ENCODE peak calls at places on chromosomes 1 and 21, in six cellular contexts. One of them, this sample, is unnamed.
A peak's percentile ranks its signal among the peaks of the same experiment; 100 is the strongest.

GRCh38 chr1:108570998-108571401 is 11.1 kb downstream of the EEIG2 start:
- DNase-seq in ELR: no peak
- DNase-seq in HuH-7.5: no peak
- DNase-seq in endothelial cell: no peak
- DNase-seq in activated CD8-positive, alpha-beta memory T cell treated with anti-CD3 and anti-CD28 coated beads for 1 hour: no peak
- DNase-seq in stimulated activated CD8-positive, alpha-beta memory T cell treated with anti-CD3 and anti-CD28 coated beads, Interleukin-4, amount 100 ng/mL, for 48 hours: no peak
- DNase-seq in this sample: no peak

GRCh38 chr1:109904105-109904817 is 6.4 kb upstream of the CSF1 start:
- DNase-seq in ELR: no peak
- DNase-seq in HuH-7.5: no peak
- DNase-seq in endothelial cell: no peak
- DNase-seq in activated CD8-positive, alpha-beta memory T cell treated with anti-CD3 and anti-CD28 coated beads for 1 hour: no peak
- DNase-seq in stimulated activated CD8-positive, alpha-beta memory T cell treated with anti-CD3 and anti-CD28 coated beads, Interleukin-4, amount 100 ng/mL, for 48 hours: no peak
- DNase-seq in this sample: no peak

GRCh38 chr1:53573931-53574330 is 114.7 kb downstream of the DMRTB1 start:
- DNase-seq in ELR: no peak
- DNase-seq in HuH-7.5: no peak
- DNase-seq in endothelial cell: no peak
- DNase-seq in activated CD8-positive, alpha-beta memory T cell treated with anti-CD3 and anti-CD28 coated beads for 1 hour: no peak
- DNase-seq in stimulated activated CD8-positive, alpha-beta memory T cell treated with anti-CD3 and anti-CD28 coated beads, Interleukin-4, amount 100 ng/mL, for 48 hours: no peak
- DNase-seq in this sample: peak; percentile 7

GRCh38 chr1:82343381-82343780 is 542.6 kb downstream of the ADGRL2 start:
- DNase-seq in ELR: no peak
- DNase-seq in HuH-7.5: no peak
- DNase-seq in endothelial cell: no peak
- DNase-seq in activated CD8-positive, alpha-beta memory T cell treated with anti-CD3 and anti-CD28 coated beads for 1 hour: no peak
- DNase-seq in stimulated activated CD8-positive, alpha-beta memory T cell treated with anti-CD3 and anti-CD28 coated beads, Interleukin-4, amount 100 ng/mL, for 48 hours: no peak
- DNase-seq in this sample: no peak

GRCh38 chr1:3463891-3464648 is 9.6 kb downstream of the ARHGEF16 start:
- DNase-seq in ELR: no peak
- DNase-seq in HuH-7.5: no peak
- DNase-seq in endothelial cell: no peak
- DNase-seq in activated CD8-positive, alpha-beta memory T cell treated with anti-CD3 and anti-CD28 coated beads for 1 hour: no peak
- DNase-seq in stimulated activated CD8-positive, alpha-beta memory T cell treated with anti-CD3 and anti-CD28 coated beads, Interleukin-4, amount 100 ng/mL, for 48 hours: no peak
- DNase-seq in this sample: no peak

GRCh38 chr1:119327436-119328155 is 41.0 kb upstream of the HAO2 start:
- DNase-seq in ELR: peak; percentile 26
- DNase-seq in HuH-7.5: no peak
- DNase-seq in endothelial cell: peak; percentile 68
- DNase-seq in activated CD8-positive, alpha-beta memory T cell treated with anti-CD3 and anti-CD28 coated beads for 1 hour: no peak
- DNase-seq in stimulated activated CD8-positive, alpha-beta memory T cell treated with anti-CD3 and anti-CD28 coated beads, Interleukin-4, amount 100 ng/mL, for 48 hours: peak; percentile 48
- DNase-seq in this sample: peak; percentile 72

GRCh38 chr1:157050836-157051235 is 5.3 kb upstream of the ARHGEF11 start:
- DNase-seq in ELR: no peak
- DNase-seq in HuH-7.5: no peak
- DNase-seq in endothelial cell: no peak
- DNase-seq in activated CD8-positive, alpha-beta memory T cell treated with anti-CD3 and anti-CD28 coated beads for 1 hour: no peak
- DNase-seq in stimulated activated CD8-positive, alpha-beta memory T cell treated with anti-CD3 and anti-CD28 coated beads, Interleukin-4, amount 100 ng/mL, for 48 hours: no peak
- DNase-seq in this sample: no peak

GRCh38 chr21:31564439-31564838 is 95.1 kb upstream of the SOD1 start:
- DNase-seq in ELR: peak; percentile 34
- DNase-seq in HuH-7.5: no peak
- DNase-seq in endothelial cell: no peak
- DNase-seq in activated CD8-positive, alpha-beta memory T cell treated with anti-CD3 and anti-CD28 coated beads for 1 hour: no peak
- DNase-seq in stimulated activated CD8-positive, alpha-beta memory T cell treated with anti-CD3 and anti-CD28 coated beads, Interleukin-4, amount 100 ng/mL, for 48 hours: no peak
- DNase-seq in this sample: no peak

GRCh38 chr1:22018583-22019559 is 17.4 kb downstream of the CELA3A start:
- DNase-seq in ELR: peak; percentile 93
- DNase-seq in HuH-7.5: no peak
- DNase-seq in endothelial cell: no peak
- DNase-seq in activated CD8-positive, alpha-beta memory T cell treated with anti-CD3 and anti-CD28 coated beads for 1 hour: no peak
- DNase-seq in stimulated activated CD8-positive, alpha-beta memory T cell treated with anti-CD3 and anti-CD28 coated beads, Interleukin-4, amount 100 ng/mL, for 48 hours: peak; percentile 73
- DNase-seq in this sample: no peak

This sample was measured in Caco-2.